ENCODE peak calls at places on chromosomes 1 and 21, in six cellular contexts. Y, B, L, R, E and Q are unnamed samples.

GRCh38 chr1:91712393-91712792 is 173.6 kb downstream of the TGFBR3 start:
- DNase-seq in Y (no peak), B (no peak), R (no peak), E (no peak), L (no peak), Q (no peak)

GRCh38 chr1:26991310-26992116 is 2.0 kb upstream of the TRNP1 start:
- DNase-seq in B (no peak), E (no peak), R (no peak), Y (peak), L (no peak), Q (peak)

GRCh38 chr1:52595061-52595460 is 7.1 kb upstream of the GPX7 start:
- DNase-seq in R (no peak), E (no peak), B (no peak), Y (no peak), L (no peak), Q (no peak)

GRCh38 chr1:44261963-44262362 is 48.7 kb downstream of the DMAP1 start:
- DNase-seq in B (no peak), Y (no peak), E (no peak), L (no peak), R (no peak), Q (no peak)

GRCh38 chr1:215594640-215595039 is 27.5 kb downstream of the KCTD3 start:
- DNase-seq in Y (no peak), L (no peak), R (no peak), B (no peak), E (no peak), Q (no peak)

GRCh38 chr1:202249846-202250245 is 56.2 kb downstream of the LGR6 start:
- DNase-seq in R (no peak), Y (no peak), E (no peak), L (no peak), B (no peak), Q (no peak)

GRCh38 chr21:36700961-36701911 is 2.3 kb downstream of the SIM2 start:
- DNase-seq in B (no peak), R (no peak), L (no peak), E (no peak), Y (no peak), Q (no peak)

GRCh38 chr1:87888456-87888855 is 559.8 kb downstream of the LMO4 start:
- DNase-seq in Y (no peak), L (no peak), R (no peak), E (no peak), B (no peak), Q (no peak)

GRCh38 chr21:43737158-43737950 is 18.4 kb downstream of the PDXK start:
- DNase-seq in L (no peak), R (no peak), Y (no peak), B (no peak), E (no peak), Q (no peak)

GRCh38 chr1:150926094-150926741 is at the start of gene SETDB1:
- DNase-seq in E (peak), R (peak), L (peak), Y (peak), B (peak), Q (peak)

GRCh38 chr1:160097196-160097910 is 1.1 kb downstream of the IGSF8 start:
- DNase-seq in B (no peak), E (no peak), R (no peak), L (no peak), Y (no peak), Q (no peak)

GRCh38 chr1:36328713-36329112 is 5.3 kb upstream of the EVA1B start:
- DNase-seq in L (peak), E (no peak), B (no peak), R (no peak), Y (no peak), Q (no peak)

GRCh38 chr1:116119876-116120275 is 8.7 kb downstream of the MAB21L3 start:
- DNase-seq in L (no peak), Y (no peak), B (no peak), R (no peak), E (no peak), Q (no peak)

GRCh38 chr1:56506314-56506743 is 73.0 kb downstream of the PLPP3 start:
- DNase-seq in Y (peak), E (no peak), R (no peak), B (no peak), L (no peak), Q (no peak)

GRCh38 chr1:179831852-179832699 is 45.5 kb downstream of the TOR1AIP2 start:
- DNase-seq in R (no peak), B (no peak), E (no peak), Y (no peak), L (no peak), Q (no peak)

GRCh38 chr1:29453502-29454240 is 217.3 kb downstream of the PTPRU start:
- DNase-seq in E (no peak), Y (peak), L (no peak), R (peak), B (no peak), Q (peak)

GRCh38 chr1:218743861-218744505 is 398.8 kb downstream of the TGFB2 start:
- DNase-seq in Y (no peak), B (no peak), L (no peak), E (no peak), R (no peak), Q (no peak)

GRCh38 chr1:235266325-235266724 is 61.7 kb downstream of the ARID4B start:
- DNase-seq in B (no peak), E (no peak), L (no peak), Y (no peak), R (no peak), Q (no peak)

GRCh38 chr1:170356585-170356984 is 175.4 kb upstream of the GORAB start:
- DNase-seq in E (no peak), L (no peak), Y (no peak), R (no peak), B (no peak), Q (no peak)

GRCh38 chr1:39761557-39762260 is 9.4 kb downstream of the OXCT2 start:
- DNase-seq in B (no peak), E (no peak), L (no peak), R (no peak), Y (no peak), Q (no peak)

GRCh38 chr21:36430841-36431240 is 45.6 kb downstream of the CHAF1B start:
- DNase-seq in Y (no peak), E (no peak), L (no peak), B (no peak), R (peak), Q (no peak)

GRCh38 chr1:202656951-202657646 is 53.2 kb downstream of the SYT2 start:
- DNase-seq in L (no peak), E (no peak), R (no peak), Y (peak), B (no peak), Q (peak)

GRCh38 chr1:242828828-242829227 is 304.3 kb upstream of the PLD5 start:
- DNase-seq in L (no peak), B (no peak), R (no peak), E (no peak), Y (no peak), Q (no peak)

GRCh38 chr1:204731509-204731908 is 46.0 kb upstream of the LRRN2 start:
- DNase-seq in R (no peak), E (no peak), B (no peak), L (peak), Y (no peak), Q (no peak)

GRCh38 chr1:113142791-113143190 is 69.8 kb downstream of the LRIG2 start:
- DNase-seq in Y (no peak), L (no peak), E (no peak), R (no peak), B (no peak), Q (no peak)

GRCh38 chr1:109906160-109906838 is 4.3 kb upstream of the CSF1 start:
- DNase-seq in B (peak), E (no peak), R (no peak), Y (no peak), L (no peak), Q (no peak)

GRCh38 chr21:14096577-14096976 is 114.2 kb downstream of the LIPI start:
- DNase-seq in B (no peak), L (peak), E (no peak), R (no peak), Y (no peak), Q (no peak)

GRCh38 chr1:186722711-186723309 is 42.6 kb upstream of the PTGS2 start:
- DNase-seq in L (no peak), R (no peak), Y (peak), B (no peak), E (no peak), Q (peak)

GRCh38 chr1:197521118-197521739 is 253.2 kb downstream of the CRB1 start:
- DNase-seq in R (no peak), E (no peak), Y (peak), L (no peak), B (peak), Q (peak)